ENCODE peak calls at places on chromosomes 16 and 17, in four cellular contexts. M, D, Q and R are unnamed samples.

GRCh38 chr16:50251375-50252081 is 14.8 kb upstream of the ADCY7 start:
- DNase-seq in M (peak; percentile 91), D (no peak), Q (no peak), R (no peak)

GRCh38 chr17:81388612-81389367 is 6.5 kb upstream of the BAHCC1 start:
- DNase-seq in M (no peak), D (no peak), Q (no peak), R (no peak)

GRCh38 chr16:46736695-46737094 is 11.4 kb downstream of the MYLK3 start:
- DNase-seq in M (no peak), D (no peak), Q (no peak), R (no peak)

GRCh38 chr16:14335297-14335696 is 264.2 kb downstream of the MRTFB start:
- DNase-seq in M (no peak), D (peak; percentile 26), Q (no peak), R (peak; percentile 45)

GRCh38 chr17:7045492-7046126 is 1.7 kb upstream of the SLC16A11 start:
- DNase-seq in M (peak; percentile 87), D (peak; percentile 76), Q (peak; percentile 53), R (no peak)

GRCh38 chr17:1871743-1872142 is 41.9 kb downstream of the RPA1 start:
- DNase-seq in M (no peak), D (no peak), Q (no peak), R (no peak)

GRCh38 chr16:25063865-25064264 is 47.7 kb upstream of the LCMT1 start:
- DNase-seq in M (peak; percentile 74), D (no peak), Q (no peak), R (peak; percentile 40)

GRCh38 chr17:77670125-77670524 is 288.4 kb upstream of the TNRC6C start:
- DNase-seq in M (no peak), D (no peak), Q (no peak), R (no peak)

GRCh38 chr17:4499431-4500187 is 928 bp downstream of the SPNS2 start:
- DNase-seq in M (no peak), D (peak; percentile 38), Q (no peak), R (peak; percentile 39)

GRCh38 chr17:7058831-7059447 is 15.0 kb upstream of the SLC16A11 start:
- DNase-seq in M (peak; percentile 34), D (no peak), Q (no peak), R (no peak)

DNA sequence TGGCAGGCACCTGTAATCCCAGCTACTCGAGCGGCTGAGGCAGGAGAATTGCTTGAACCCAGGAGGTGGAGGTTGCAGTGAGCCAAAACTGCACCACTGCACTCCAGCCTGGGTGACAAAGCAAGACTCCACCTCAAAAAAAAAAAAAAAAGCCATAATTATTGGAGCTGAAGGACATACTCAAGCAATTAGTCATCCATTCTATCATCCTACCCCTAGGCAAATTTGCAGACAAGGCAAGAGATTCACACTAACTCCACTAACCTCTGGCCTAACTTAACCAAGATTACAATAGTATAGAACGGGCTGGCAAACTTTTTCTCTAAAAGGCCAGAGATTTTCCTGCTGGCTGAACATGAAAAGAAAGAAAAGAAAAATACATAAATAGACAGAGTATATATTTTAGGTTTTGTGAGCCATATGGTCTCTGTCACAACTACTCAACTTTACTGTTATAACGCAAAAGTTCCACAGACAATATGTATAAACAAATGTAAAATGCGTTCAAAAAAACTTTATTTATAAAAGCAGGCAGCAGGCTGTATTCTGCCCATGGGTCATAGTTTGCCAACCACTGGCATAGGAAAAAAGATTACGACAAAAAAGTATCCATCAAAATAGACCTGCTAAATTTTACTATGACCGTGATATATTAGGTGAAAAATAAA is 29.7 kb downstream of the BRIP1 start:
- DNase-seq in M (peak; percentile 76), D (peak; percentile 40), Q (no peak), R (no peak)
- TF ChIP-seq ELK1 in M (no peak), D (no peak), Q (no peak), R (no peak)

GRCh38 chr17:40935624-40936023 is 1.8 kb downstream of the KRT23 start:
- DNase-seq in M (peak; percentile 67), D (no peak), Q (no peak), R (no peak)

GRCh38 chr17:40931311-40931710 is 6.1 kb downstream of the KRT23 start:
- DNase-seq in M (no peak), D (no peak), Q (no peak), R (no peak)

GRCh38 chr17:40936437-40936971 is 942 bp downstream of the KRT23 start:
- DNase-seq in M (no peak), D (no peak), Q (no peak), R (no peak)

GRCh38 chr17:40936976-40937375 is 470 bp downstream of the KRT23 start:
- DNase-seq in M (no peak), D (no peak), Q (no peak), R (no peak)

GRCh38 chr17:40932608-40933007 is 4.8 kb downstream of the KRT23 start:
- DNase-seq in M (no peak), D (no peak), Q (no peak), R (no peak)
- TF ChIP-seq ELK1 in M (no peak), D (no peak), Q (no peak), R (no peak)

DNA sequence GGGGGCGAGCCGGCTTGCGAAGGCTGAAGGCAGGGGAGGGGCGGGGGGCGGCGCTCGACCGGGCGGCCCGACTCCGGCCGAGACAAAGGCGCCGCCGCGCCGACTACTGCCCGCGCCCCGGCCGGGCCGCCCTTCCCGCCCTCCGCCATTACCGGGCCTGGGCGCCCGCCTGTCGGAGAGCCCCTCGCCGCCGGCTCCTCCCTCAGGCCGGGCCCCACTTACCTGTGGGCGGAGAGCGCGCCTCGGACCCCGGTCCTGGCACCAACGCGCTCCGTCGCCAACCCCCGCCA is 286 bp downstream of the SIAH1 start:
- DNase-seq in M (no peak), D (no peak), Q (no peak), R (peak; percentile 87)
- TF ChIP-seq ELK1 in M (no peak), D (no peak), Q (no peak), R (no peak)

GRCh38 chr17:60134396-60135159 is 15.2 kb upstream of the CA4 start:
- DNase-seq in M (peak; percentile 67), D (no peak), Q (no peak), R (peak; percentile 70)
- TF ChIP-seq ELK1 in M (no peak), D (no peak), Q (no peak), R (no peak)

GRCh38 chr17:58966208-58966607 is 140.5 kb downstream of the TRIM37 start:
- DNase-seq in M (no peak), D (no peak), Q (no peak), R (no peak)

GRCh38 chr17:58969156-58969555 is 137.5 kb downstream of the TRIM37 start:
- DNase-seq in M (no peak), D (no peak), Q (no peak), R (no peak)

GRCh38 chr17:58969612-58970011 is 137.1 kb downstream of the TRIM37 start:
- DNase-seq in M (peak; percentile 54), D (no peak), Q (no peak), R (no peak)

GRCh38 chr17:58970966-58971575 is 135.6 kb downstream of the TRIM37 start:
- DNase-seq in M (peak; percentile 36), D (no peak), Q (no peak), R (no peak)

GRCh38 chr17:58968662-58969061 is 138.0 kb downstream of the TRIM37 start:
- DNase-seq in M (peak; percentile 12), D (no peak), Q (no peak), R (no peak)
- TF ChIP-seq ELK1 in M (no peak), D (no peak), Q (no peak), R (no peak)

GRCh38 chr16:320206-320605 is 32.3 kb downstream of the AXIN1 start:
- DNase-seq in M (no peak), D (no peak), Q (no peak), R (no peak)
- TF ChIP-seq ELK1 in M (no peak), D (no peak), Q (no peak), R (no peak)

GRCh38 chr17:74192950-74193781 is 10.3 kb upstream of the RPL38 start:
- DNase-seq in M (no peak), D (no peak), Q (no peak), R (no peak)
- TF ChIP-seq ELK1 in M (no peak), D (no peak), Q (no peak), R (no peak)